ENCODE peak calls at places on chromosomes 4 and X, in four cellular contexts. T is sigmoid colon, L is cardiac muscle cell, X is body of pancreas. H is an unnamed sample.

GRCh38 chrX:70445197-70445656 is 592 bp downstream of the DLG3 start:
- DNase-seq in X (no peak), T (no peak), L (no peak), H (no peak)

GRCh38 chrX:150508461-150509367 is 59.7 kb upstream of the MTM1 start:
- DNase-seq in T (peak; percentile 87), X (peak; percentile 88), L (peak; percentile 67), H (no peak)

GRCh38 chr4:173167793-173168395 is 717 bp upstream of the GALNT7 start:
- DNase-seq in T (peak; percentile 67), L (peak; percentile 38), X (peak; percentile 74), H (no peak)

GRCh38 chrX:6778547-6779231 is 243.8 kb upstream of the VCX3A start:
- DNase-seq in T (no peak), L (no peak), X (peak; percentile 8), H (no peak)

GRCh38 chrX:41386222-41386990 is 52.4 kb downstream of the DDX3X start:
- DNase-seq in L (peak; percentile 22), X (no peak), T (no peak), H (no peak)

GRCh38 chr4:32462944-32463343 is 1742.8 kb downstream of the PCDH7 start:
- DNase-seq in L (peak; percentile 49), T (no peak), X (no peak), H (no peak)

GRCh38 chr4:169682360-169683047 is 62.1 kb downstream of the CLCN3 start:
- DNase-seq in X (no peak), T (no peak), L (peak; percentile 54), H (no peak)

GRCh38 chr4:36687681-36688080 is 406.3 kb downstream of the DTHD1 start:
- DNase-seq in L (no peak), X (no peak), T (no peak), H (no peak)

GRCh38 chr4:101205878-101206277 is 141.4 kb downstream of the PPP3CA start:
- DNase-seq in X (peak; percentile 12), T (no peak), L (peak; percentile 49), H (no peak)

GRCh38 chr4:8607603-8608481 is 15.3 kb downstream of the CPZ start:
- DNase-seq in X (no peak), T (no peak), L (peak; percentile 22), H (no peak)

GRCh38 chrX:118637997-118638396 is 89.4 kb upstream of the IL13RA1 start:
- DNase-seq in L (peak; percentile 17), T (no peak), X (no peak), H (no peak)

GRCh38 chr4:40205259-40206198 is 8.7 kb downstream of the RHOH start:
- DNase-seq in L (no peak), X (peak; percentile 38), T (no peak), H (no peak)

GRCh38 chr4:81351653-81352455 is 119.9 kb downstream of the RASGEF1B start:
- DNase-seq in T (peak; percentile 77), X (peak; percentile 73), L (peak; percentile 88), H (no peak)

GRCh38 chr4:101411926-101412325 is 64.6 kb upstream of the PPP3CA start:
- DNase-seq in T (no peak), X (no peak), L (no peak), H (no peak)

GRCh38 chr4:1408418-1408817 is 2.2 kb upstream of the NKX1-1 start:
- DNase-seq in L (no peak), T (peak; percentile 46), X (no peak), H (no peak)

GRCh38 chr4:128424524-128425195 is 137.0 kb upstream of the PGRMC2 start:
- DNase-seq in T (no peak), L (peak; percentile 86), X (peak; percentile 16), H (no peak)

GRCh38 chr4:18840499-18840898 is 818.9 kb upstream of the LCORL start:
- DNase-seq in T (no peak), X (no peak), L (peak; percentile 0), H (no peak)

GRCh38 chr4:154738426-154738825 is 5.4 kb upstream of the LRAT start:
- DNase-seq in X (no peak), T (no peak), L (no peak), H (peak; percentile 75)

GRCh38 chr4:158302076-158302866 is 92.0 kb downstream of the TMEM144 start:
- DNase-seq in L (peak; percentile 80), X (peak; percentile 22), T (no peak), H (peak; percentile 66)

GRCh38 chr4:68406479-68406859 is 40.8 kb upstream of the TMPRSS11E start:
- DNase-seq in T (no peak), L (no peak), X (no peak), H (no peak)

GRCh38 chr4:75168548-75168947 is 235.6 kb downstream of the PARM1 start:
- DNase-seq in X (no peak), L (no peak), T (no peak), H (no peak)

GRCh38 chr4:188573104-188573503 is 433.9 kb downstream of the TRIML1 start:
- DNase-seq in T (no peak), L (no peak), X (no peak), H (no peak)

GRCh38 chr4:140250989-140251552 is 97.1 kb upstream of the MAML3 start:
- DNase-seq in L (no peak), X (no peak), T (no peak), H (no peak)

GRCh38 chr4:8044699-8045098 is 105.0 kb upstream of the AFAP1 start:
- DNase-seq in L (no peak), X (peak; percentile 51), T (no peak), H (no peak)

GRCh38 chr4:111652986-111653385 is 492.3 kb upstream of the FAM241A start:
- DNase-seq in L (no peak), T (no peak), X (no peak), H (no peak)

GRCh38 chr4:26076000-26076587 is 162.1 kb downstream of the SMIM20 start:
- DNase-seq in T (no peak), L (peak; percentile 37), X (peak; percentile 51), H (no peak)

GRCh38 chrX:140744085-140744484 is 34.5 kb downstream of the LINC00632 start:
- DNase-seq in X (no peak), L (no peak), T (no peak), H (no peak)

GRCh38 chrX:149198980-149199732 is 305.9 kb downstream of the IDS start:
- DNase-seq in L (no peak), T (no peak), X (no peak), H (no peak)

DNA sequence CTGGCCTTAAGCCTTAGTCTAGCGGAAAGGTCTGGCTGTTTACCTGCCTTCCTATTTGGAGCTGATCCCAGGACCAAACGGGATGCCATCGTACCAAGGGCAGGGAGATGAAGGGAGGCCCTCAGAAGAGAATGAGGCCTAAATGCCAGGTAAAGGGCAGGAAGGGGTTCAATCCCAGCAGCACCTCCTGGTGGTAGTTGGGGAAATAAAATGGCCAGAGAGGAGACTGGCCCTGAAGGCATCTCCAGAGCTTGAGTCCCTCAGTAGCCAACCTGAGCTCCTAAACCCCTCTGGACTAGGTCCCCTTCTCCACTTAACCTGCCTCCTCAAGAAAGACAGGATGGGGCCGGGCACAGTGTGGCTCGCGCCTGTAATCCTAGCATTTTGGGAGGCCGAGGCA is 53.7 kb downstream of the KDM5C start:
- DNase-seq in T (no peak), L (no peak), X (no peak), H (no peak)
- H3K27ac ChIP-seq in T (no peak overlapping the region), L (no peak overlapping the region), X (no peak overlapping the region), H (no peak overlapping the region)

GRCh38 chr4:56655209-56655626 is 25.9 kb downstream of the HOPX start:
- DNase-seq in L (peak; percentile 29), T (peak; percentile 80), X (peak; percentile 3), H (peak; percentile 56)

GRCh38 chr4:56657818-56658217 is 23.3 kb downstream of the HOPX start:
- DNase-seq in L (no peak), T (no peak), X (no peak), H (no peak)

GRCh38 chr4:56657128-56657527 is 24.0 kb downstream of the HOPX start:
- DNase-seq in L (no peak), X (no peak), T (no peak), H (no peak)

GRCh38 chr4:56655627-56656345 is 25.3 kb downstream of the HOPX start:
- DNase-seq in X (no peak), L (no peak), T (no peak), H (peak; percentile 51)

DNA sequence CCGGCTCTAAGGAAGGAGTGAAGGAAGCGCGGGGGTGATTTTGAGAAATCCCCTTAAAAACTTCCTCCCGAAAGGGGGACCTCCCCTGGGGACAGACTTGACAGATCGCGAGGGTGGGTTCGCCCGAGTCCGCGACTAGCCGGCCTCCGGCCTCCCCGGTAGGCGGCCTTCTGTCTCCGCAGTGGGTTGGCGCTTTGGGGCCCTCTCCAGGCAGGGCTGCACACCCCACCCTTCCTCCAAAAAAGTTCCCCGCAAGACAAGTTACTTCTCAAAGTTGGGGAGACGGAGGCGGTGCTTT is 24.8 kb downstream of the HOPX start:
- DNase-seq in X (no peak), T (no peak), L (no peak), H (no peak)
- H3K4me1 ChIP-seq in X (peaks cover 17% of the 10 kb centered on the region), T (peaks cover 63% of the 10 kb centered on the region), L (no peaks in the 10 kb centered on the region), H (peaks cover 17% of the 10 kb centered on the region)

GRCh38 chrX:11759172-11759460 is 1.1 kb downstream of the MSL3 start:
- DNase-seq in T (no peak), X (no peak), L (no peak), H (no peak)
- H3K27ac ChIP-seq in T (peak overlapping the region; percentile 89), X (no peak overlapping the region), L (peak overlapping the region; percentile 47), H (peak overlapping the region; percentile 55)

DNA sequence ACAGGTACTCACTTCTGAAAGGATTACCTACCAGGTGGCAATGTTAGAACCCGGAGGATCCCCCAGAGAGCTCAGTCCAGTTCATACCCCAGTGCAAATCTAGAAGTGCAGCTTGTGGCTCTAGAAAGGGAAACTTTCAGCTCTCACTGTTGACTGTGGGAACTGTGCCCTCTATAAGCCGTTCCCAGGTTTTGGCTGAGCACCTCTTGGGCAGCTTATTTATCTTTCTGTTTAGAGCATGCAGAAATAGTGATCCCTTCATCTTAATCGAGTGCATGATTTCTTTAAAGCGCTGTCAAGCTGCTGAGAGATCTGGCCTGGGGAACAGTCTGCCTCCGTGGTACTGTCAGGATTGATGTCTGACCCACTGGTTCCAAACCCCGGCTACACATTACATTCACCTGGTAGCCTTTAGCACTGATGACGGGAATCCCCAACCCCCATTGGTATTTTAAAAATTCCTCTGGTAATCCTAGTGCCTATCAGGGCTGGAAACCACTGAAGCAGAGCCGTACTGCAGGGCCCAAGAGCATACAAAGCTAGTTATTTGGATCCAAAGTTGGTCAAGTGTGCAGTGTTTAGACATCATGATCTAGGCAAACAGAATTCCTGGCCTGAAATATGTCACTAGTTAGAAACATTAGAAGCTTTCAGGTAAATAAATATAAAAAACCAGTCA is 103.2 kb downstream of the KLHL8 start:
- DNase-seq in L (no peak), X (no peak), T (no peak), H (no peak)
- H3K4me1 ChIP-seq in L (peaks cover 38% of the 10 kb centered on the region), X (peaks cover 35% of the 10 kb centered on the region), T (peaks cover 58% of the 10 kb centered on the region), H (peaks cover 24% of the 10 kb centered on the region)

DNA sequence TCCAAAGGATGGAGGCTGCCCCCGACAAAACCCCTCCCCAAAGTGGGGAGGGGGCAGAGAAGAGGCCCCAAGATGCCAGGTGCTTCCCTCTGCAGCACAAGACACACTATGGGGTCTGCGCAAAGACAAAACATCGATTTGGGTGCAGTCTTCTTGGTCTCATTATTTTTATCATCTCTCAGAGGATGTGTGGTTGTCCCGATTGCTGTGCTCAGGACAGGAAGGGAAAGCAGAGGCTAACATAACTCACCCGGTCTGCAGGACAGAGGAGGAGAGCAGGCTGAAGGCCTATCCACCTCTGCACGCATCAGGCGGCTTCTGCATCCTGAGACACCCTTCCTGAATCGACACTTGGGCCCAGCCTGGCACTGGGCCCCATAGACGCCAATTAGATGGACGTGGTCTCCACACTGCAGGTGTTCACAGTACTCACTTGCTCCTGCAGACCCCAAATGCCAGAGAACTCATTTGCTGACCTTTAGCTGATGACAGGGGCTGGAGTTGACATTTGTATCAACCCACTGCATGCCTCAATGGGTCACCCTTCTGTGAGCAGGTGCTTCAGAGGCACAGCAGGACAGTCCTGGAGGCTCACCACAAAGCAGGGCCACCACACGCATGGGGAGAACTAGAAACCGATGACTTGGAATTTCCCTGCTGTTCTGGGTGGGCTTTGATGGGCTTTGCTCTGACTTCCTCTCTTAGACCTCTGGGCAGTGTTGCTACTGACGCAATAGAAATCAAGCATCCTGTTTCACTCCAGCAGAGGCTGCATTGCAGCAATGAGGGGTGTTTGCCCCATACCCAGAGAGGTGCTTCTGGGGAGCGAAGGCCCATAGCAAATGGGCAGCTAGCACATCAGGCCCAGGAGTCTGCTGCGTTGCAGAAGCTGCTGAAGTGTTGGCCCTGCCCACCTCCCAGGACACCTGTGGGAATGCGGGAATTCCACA is 96.3 kb upstream of the ENPP6 start:
- DNase-seq in X (peak; percentile 54), T (no peak), L (no peak), H (no peak)
- H3K27ac ChIP-seq in X (no peak overlapping the region), T (no peak overlapping the region), L (no peak overlapping the region), H (no peak overlapping the region)

H was measured in RWPE2.